ENCODE peak calls at places on chromosome 1, in ten cellular contexts. L, V, T, P, X, K, O, S, J and G are unnamed samples.

GRCh38 chr1:247825362-247825761 is 1.4 kb upstream of the OR14A16 start:
- DNase-seq in L (no peak), V (no peak), T (no peak), P (no peak), X (no peak), K (no peak), O (no peak), S (no peak), J (no peak), G (peak; percentile 81)

GRCh38 chr1:5989731-5990271 is 2.4 kb downstream of the NPHP4 start:
- DNase-seq in L (no peak), V (no peak), T (no peak), P (no peak), X (no peak), K (no peak), O (no peak), S (no peak), J (no peak), G (no peak)

GRCh38 chr1:68087184-68087583 is 36.8 kb upstream of the DIRAS3 start:
- DNase-seq in L (no peak), V (no peak), T (no peak), P (no peak), X (no peak), K (no peak), O (no peak), S (no peak), J (no peak), G (no peak)

GRCh38 chr1:200072636-200073285 is 45.3 kb downstream of the NR5A2 start:
- DNase-seq in L (no peak), V (no peak), T (no peak), P (no peak), X (no peak), K (peak; percentile 46), O (no peak), S (no peak), J (no peak), G (no peak)

GRCh38 chr1:92065042-92065441 is 10.2 kb downstream of the SETSIP start:
- DNase-seq in L (no peak), V (no peak), T (no peak), P (no peak), X (no peak), K (no peak), O (no peak), S (no peak), J (no peak), G (peak; percentile 26)

GRCh38 chr1:228668553-228669400 is 66.5 kb upstream of the RHOU start:
- DNase-seq in L (no peak), V (no peak), T (no peak), P (no peak), X (peak; percentile 56), K (peak; percentile 43), O (peak; percentile 40), S (no peak), J (peak; percentile 45), G (peak; percentile 80)

GRCh38 chr1:247627951-247628350 is 22.6 kb downstream of the OR2G3 start:
- DNase-seq in L (no peak), V (no peak), T (no peak), P (no peak), X (no peak), K (no peak), O (no peak), S (no peak), J (no peak), G (no peak)

GRCh38 chr1:65207317-65207716 is 59.3 kb downstream of the AK4 start:
- DNase-seq in L (no peak), V (no peak), T (no peak), P (no peak), X (no peak), K (no peak), O (no peak), S (no peak), J (no peak), G (peak; percentile 81)

GRCh38 chr1:156089704-156090103 is 7.4 kb upstream of the MEX3A start:
- DNase-seq in L (no peak), V (no peak), T (no peak), P (no peak), X (no peak), K (no peak), O (no peak), S (no peak), J (no peak), G (peak; percentile 16)

GRCh38 chr1:93442276-93442675 is 5.6 kb upstream of the FNBP1L start:
- DNase-seq in L (no peak), V (no peak), T (peak; percentile 40), P (no peak), X (peak; percentile 37), K (peak; percentile 98), O (peak; percentile 79), S (no peak), J (no peak), G (no peak)

GRCh38 chr1:67683736-67684525 is 1.1 kb upstream of the GADD45A start:
- DNase-seq in L (no peak), V (no peak), T (peak; percentile 16), P (peak; percentile 65), X (no peak), K (peak; percentile 31), O (peak; percentile 55), S (no peak), J (no peak), G (no peak)

GRCh38 chr1:30525631-30525979 is 197.8 kb downstream of the MATN1 start:
- DNase-seq in L (no peak), V (no peak), T (no peak), P (no peak), X (no peak), K (no peak), O (no peak), S (peak; percentile 85), J (no peak), G (no peak)

GRCh38 chr1:4585216-4585615 is 69.2 kb upstream of the AJAP1 start:
- DNase-seq in L (no peak), V (no peak), T (peak; percentile 2), P (peak; percentile 43), X (no peak), K (peak; percentile 12), O (no peak), S (peak; percentile 87), J (no peak), G (no peak)

GRCh38 chr1:56330400-56331026 is 248.8 kb downstream of the PLPP3 start:
- DNase-seq in L (no peak), V (no peak), T (no peak), P (no peak), X (no peak), K (no peak), O (peak; percentile 13), S (no peak), J (no peak), G (peak; percentile 86)

GRCh38 chr1:230986976-230987375 is 8.1 kb downstream of the ARV1 start:
- DNase-seq in L (no peak), V (no peak), T (no peak), P (no peak), X (peak; percentile 64), K (no peak), O (peak; percentile 91), S (no peak), J (no peak), G (no peak)

GRCh38 chr1:209882286-209882685 is 54.5 kb downstream of the UTP25 start:
- DNase-seq in L (no peak), V (no peak), T (no peak), P (no peak), X (no peak), K (no peak), O (no peak), S (no peak), J (no peak), G (no peak)

GRCh38 chr1:159162511-159163265 is 8.7 kb upstream of the CADM3 start:
- DNase-seq in L (no peak), V (no peak), T (no peak), P (no peak), X (no peak), K (no peak), O (no peak), S (no peak), J (no peak), G (peak; percentile 54)

GRCh38 chr1:96362623-96363022 is 359.0 kb upstream of the PTBP2 start:
- DNase-seq in L (no peak), V (no peak), T (peak; percentile 68), P (peak; percentile 4), X (peak; percentile 97), K (no peak), O (peak; percentile 97), S (no peak), J (peak; percentile 68), G (peak; percentile 99)

GRCh38 chr1:17264470-17264869 is 15.6 kb downstream of the PADI3 start:
- DNase-seq in L (no peak), V (no peak), T (no peak), P (no peak), X (no peak), K (no peak), O (no peak), S (no peak), J (no peak), G (no peak)

GRCh38 chr1:39262802-39263201 is 58.3 kb downstream of the MACF1 start:
- DNase-seq in L (no peak), V (no peak), T (no peak), P (no peak), X (no peak), K (no peak), O (no peak), S (no peak), J (no peak), G (no peak)

GRCh38 chr1:16630661-16631247 is 17.4 kb upstream of the NBPF1 start:
- DNase-seq in L (no peak), V (no peak), T (no peak), P (no peak), X (no peak), K (no peak), O (no peak), S (peak; percentile 90), J (peak; percentile 20), G (no peak)

GRCh38 chr1:8120693-8121260 is 94.7 kb upstream of the ERRFI1 start:
- DNase-seq in L (no peak), V (no peak), T (no peak), P (no peak), X (no peak), K (no peak), O (no peak), S (no peak), J (no peak), G (peak; percentile 52)

GRCh38 chr1:245290836-245291235 is 136.1 kb downstream of the KIF26B start:
- DNase-seq in L (no peak), V (no peak), T (no peak), P (no peak), X (no peak), K (no peak), O (no peak), S (no peak), J (no peak), G (peak; percentile 15)

GRCh38 chr1:204426035-204426436 is 14.4 kb upstream of the PPP1R15B start:
- DNase-seq in L (no peak), V (no peak), T (no peak), P (no peak), X (no peak), K (no peak), O (peak; percentile 80), S (no peak), J (peak; percentile 62), G (peak; percentile 51)